ENCODE peak calls at places on chromosome 13, in four cellular contexts. T, J, I and K are unnamed samples.

GRCh38 chr13:112376050-112376681 is at the start of gene SPACA7:
- DNase-seq in J (no peak), T (no peak), I (no peak), K (no peak)

GRCh38 chr13:94346261-94347019 is 133.0 kb downstream of the DCT start:
- DNase-seq in J (no peak), T (no peak), I (no peak), K (no peak)

GRCh38 chr13:48275507-48275906 is 28.0 kb upstream of the RB1 start:
- DNase-seq in I (no peak), T (no peak), J (no peak), K (no peak)

GRCh38 chr13:102091231-102091630 is 310.6 kb downstream of the FGF14 start:
- DNase-seq in J (no peak), T (no peak), I (no peak), K (peak)

GRCh38 chr13:38008636-38009035 is 139.1 kb upstream of the TRPC4 start:
- DNase-seq in J (no peak), T (no peak), I (no peak), K (no peak)

GRCh38 chr13:98598043-98598442 is 21.1 kb upstream of the STK24 start:
- DNase-seq in I (peak), T (no peak), J (no peak), K (no peak)

GRCh38 chr13:33125821-33126570 is 109.8 kb downstream of the KL start:
- DNase-seq in I (peak), T (no peak), J (peak), K (no peak)

GRCh38 chr13:69948016-69948415 is 159.6 kb upstream of the ATXN8OS start:
- DNase-seq in T (no peak), I (no peak), J (no peak), K (no peak)

GRCh38 chr13:110403315-110403714 is 96.2 kb downstream of the COL4A2 start:
- DNase-seq in T (no peak), J (no peak), I (no peak), K (no peak)

GRCh38 chr13:35630551-35631275 is 154.2 kb upstream of the MAB21L1 start:
- DNase-seq in I (peak), T (peak), J (peak), K (peak)

GRCh38 chr13:29801102-29801501 is 49.3 kb downstream of the UBL3 start:
- DNase-seq in T (no peak), I (no peak), J (no peak), K (no peak)

GRCh38 chr13:112158961-112159360 is 92.0 kb downstream of the SOX1 start:
- DNase-seq in T (no peak), I (no peak), J (no peak), K (no peak)

GRCh38 chr13:20195846-20196245 is 3.1 kb upstream of the GJB2 start:
- DNase-seq in J (no peak), T (no peak), I (no peak), K (no peak)

GRCh38 chr13:18212873-18213272 is 968.8 kb downstream of the TUBA3C start:
- DNase-seq in T (no peak), I (peak), J (no peak), K (no peak)

GRCh38 chr13:106533940-106534843 is 1.3 kb downstream of the EFNB2 start:
- DNase-seq in J (no peak), I (no peak), T (no peak), K (peak)

GRCh38 chr13:44921931-44922758 is 67.1 kb downstream of the NUFIP1 start:
- DNase-seq in J (peak), I (peak), T (no peak), K (no peak)

GRCh38 chr13:53121131-53121773 is 92.6 kb downstream of the OLFM4 start:
- DNase-seq in T (no peak), J (no peak), I (no peak), K (no peak)

GRCh38 chr13:21674271-21675009 is 3.6 kb downstream of the FGF9 start:
- DNase-seq in I (no peak), T (peak), J (no peak), K (peak)

GRCh38 chr13:65830411-65831172 is 1399.5 kb downstream of the PCDH9 start:
- DNase-seq in T (no peak), J (no peak), I (no peak), K (no peak)

GRCh38 chr13:37701972-37702371 is 103.4 kb upstream of the POSTN start:
- DNase-seq in J (peak), I (no peak), T (no peak), K (no peak)

GRCh38 chr13:102651892-102652291 is 43.0 kb downstream of the METTL21C start:
- DNase-seq in T (no peak), I (no peak), J (no peak), K (no peak)

GRCh38 chr13:81406022-81406421 is 1065.1 kb upstream of the SPRY2 start:
- DNase-seq in I (no peak), J (no peak), T (no peak), K (no peak)

GRCh38 chr13:96771501-96772367 is 222.5 kb downstream of the OXGR1 start:
- DNase-seq in I (no peak), J (no peak), T (no peak), K (no peak)

GRCh38 chr13:88622362-88622973 is 951.3 kb downstream of the SLITRK5 start:
- DNase-seq in J (no peak), T (no peak), I (no peak), K (no peak)

GRCh38 chr13:112709825-112710783 is 20.3 kb downstream of the ATP11A start:
- DNase-seq in T (no peak), I (no peak), J (no peak), K (peak)

GRCh38 chr13:40490086-40490723 is 176.2 kb downstream of the FOXO1 start:
- DNase-seq in T (no peak), J (no peak), I (no peak), K (no peak)

GRCh38 chr13:88257706-88258105 is 586.5 kb downstream of the SLITRK5 start:
- DNase-seq in T (no peak), J (no peak), I (no peak), K (no peak)

GRCh38 chr13:72864142-72865035 is 82.5 kb downstream of the PIBF1 start:
- DNase-seq in I (no peak), J (no peak), T (no peak), K (no peak)

GRCh38 chr13:24306632-24307031 is 2.7 kb upstream of the C1QTNF9 start:
- DNase-seq in J (no peak), I (peak), T (no peak), K (no peak)

GRCh38 chr13:46173656-46174055 is 8.3 kb downstream of the LCP1 start:
- DNase-seq in I (no peak), J (no peak), T (no peak), K (no peak)

GRCh38 chr13:111609631-111610030 is 289.2 kb downstream of the TEX29 start:
- DNase-seq in J (no peak), T (no peak), I (no peak), K (no peak)

GRCh38 chr13:20418953-20419352 is 106.7 kb downstream of the CRYL1 start:
- DNase-seq in J (no peak), T (no peak), I (no peak), K (no peak)

GRCh38 chr13:79807554-79807953 is 326.6 kb downstream of the NDFIP2 start:
- DNase-seq in T (no peak), J (no peak), I (no peak), K (no peak)

GRCh38 chr13:44894001-44894770 is 95.1 kb downstream of the NUFIP1 start:
- DNase-seq in T (no peak), J (no peak), I (no peak), K (no peak)

GRCh38 chr13:103883152-103883551 is 816.9 kb upstream of the SLC10A2 start:
- DNase-seq in T (no peak), I (peak), J (peak), K (peak)
- TF ChIP-seq HMGXB4 in T (no peak), I (no peak), J (no peak), K (no peak)

GRCh38 chr13:51317262-51317661 is 22.2 kb upstream of the SERPINE3 start:
- DNase-seq in T (no peak), J (no peak), I (no peak), K (no peak)
- TF ChIP-seq HMGXB4 in T (no peak), J (no peak), I (no peak), K (no peak)

DNA sequence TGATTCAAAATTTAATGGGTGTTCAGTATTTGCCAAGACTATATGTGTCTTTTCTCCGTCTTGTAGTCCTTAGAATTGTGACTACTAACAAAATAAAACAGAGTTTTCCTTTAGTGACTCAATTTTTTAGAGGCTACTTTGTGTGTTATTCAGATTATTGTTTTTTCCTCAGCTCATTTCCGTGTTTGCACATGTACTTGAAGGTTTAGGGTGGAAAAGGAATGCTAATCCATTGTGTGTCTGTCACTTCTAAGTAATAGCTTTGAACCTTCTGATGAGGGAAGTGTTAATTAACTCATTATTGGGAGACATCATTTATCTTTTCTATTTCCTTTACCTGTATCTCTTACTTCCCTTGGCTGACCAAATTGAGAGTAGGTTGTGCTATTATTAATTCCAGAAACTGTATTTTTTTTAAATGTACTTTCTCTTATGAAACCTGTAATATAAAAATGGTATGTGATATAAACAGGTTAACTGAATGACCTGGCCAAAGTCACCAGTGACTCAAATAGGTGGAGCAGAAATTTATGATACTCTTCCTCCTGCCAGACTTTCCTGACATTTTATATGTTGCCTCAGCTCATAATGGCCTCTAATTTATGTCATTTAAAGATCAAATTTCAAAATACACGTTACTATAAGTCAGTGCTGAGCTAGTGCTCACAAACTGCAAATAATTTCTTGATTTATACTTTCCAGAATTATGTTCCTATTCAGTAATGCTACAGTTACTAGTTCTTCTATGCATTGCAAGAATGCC is 88.8 kb downstream of the LMO7 start:
- DNase-seq in T (no peak), J (no peak), I (no peak), K (no peak)
- TF ChIP-seq HMGXB4 in T (no peak), J (no peak), I (no peak), K (no peak)

DNA sequence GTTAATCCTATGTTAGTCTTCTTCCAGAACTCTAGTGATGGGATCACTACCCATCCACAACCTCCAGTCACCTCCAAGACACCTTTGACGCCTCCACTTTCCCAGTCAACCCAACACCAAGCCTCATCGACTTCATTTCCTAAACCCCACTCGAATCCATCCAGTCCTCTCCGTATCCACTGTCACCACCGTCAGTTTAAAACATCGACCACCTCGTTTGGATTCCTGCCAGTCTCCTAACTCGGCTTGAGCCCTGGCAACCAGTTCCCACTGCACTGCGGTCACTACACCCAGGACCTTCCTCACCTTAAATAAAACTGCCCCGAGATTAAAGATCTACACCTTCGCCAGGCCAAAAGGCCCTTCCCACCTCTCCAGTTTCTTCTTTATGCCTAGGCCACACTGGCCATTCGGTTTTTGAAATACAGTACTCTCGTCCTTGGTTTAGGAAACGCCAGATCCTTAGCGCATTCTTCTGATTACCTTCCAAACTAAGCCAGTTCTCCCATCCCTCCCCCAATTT is 1.2 kb downstream of the MTIF3 start:
- DNase-seq in J (no peak), I (no peak), T (no peak), K (no peak)
- TF ChIP-seq HMGXB4 in J (no peak), I (no peak), T (no peak), K (no peak)

GRCh38 chr13:27794921-27795717 is 2.8 kb downstream of the GSX1 start:
- DNase-seq in J (no peak), I (no peak), T (no peak), K (peak)

GRCh38 chr13:27795718-27796019 is 3.4 kb downstream of the GSX1 start:
- DNase-seq in T (no peak), J (no peak), I (no peak), K (no peak)

GRCh38 chr13:27794075-27794691 is 1.9 kb downstream of the GSX1 start:
- DNase-seq in I (no peak), J (no peak), T (no peak), K (peak)

GRCh38 chr13:27796544-27797227 is 4.4 kb downstream of the GSX1 start:
- DNase-seq in T (no peak), I (no peak), J (no peak), K (no peak)

DNA sequence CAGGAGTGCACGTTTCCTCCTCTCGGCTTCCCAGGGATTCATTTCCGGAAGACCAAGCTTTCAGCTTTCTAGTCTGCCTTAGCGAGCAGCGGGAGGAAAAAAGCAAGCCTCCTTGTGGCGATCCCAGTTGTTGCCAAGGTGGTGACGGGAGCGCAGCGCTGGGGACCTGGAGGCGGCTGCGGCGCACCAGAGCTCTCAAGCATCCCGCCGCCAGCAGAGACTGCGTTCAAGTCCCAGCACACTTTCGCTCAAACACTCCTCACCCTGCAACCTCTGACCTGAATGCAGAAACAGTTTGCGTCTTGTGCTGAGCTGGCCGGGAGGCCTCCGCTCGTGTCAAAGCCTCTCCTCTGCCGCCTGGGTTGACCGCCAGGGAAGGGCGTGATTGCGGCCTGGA is 4.9 kb downstream of the GSX1 start:
- DNase-seq in T (no peak), J (peak), I (no peak), K (peak)
- TF ChIP-seq HMGXB4 in T (no peak), J (no peak), I (no peak), K (no peak)

DNA sequence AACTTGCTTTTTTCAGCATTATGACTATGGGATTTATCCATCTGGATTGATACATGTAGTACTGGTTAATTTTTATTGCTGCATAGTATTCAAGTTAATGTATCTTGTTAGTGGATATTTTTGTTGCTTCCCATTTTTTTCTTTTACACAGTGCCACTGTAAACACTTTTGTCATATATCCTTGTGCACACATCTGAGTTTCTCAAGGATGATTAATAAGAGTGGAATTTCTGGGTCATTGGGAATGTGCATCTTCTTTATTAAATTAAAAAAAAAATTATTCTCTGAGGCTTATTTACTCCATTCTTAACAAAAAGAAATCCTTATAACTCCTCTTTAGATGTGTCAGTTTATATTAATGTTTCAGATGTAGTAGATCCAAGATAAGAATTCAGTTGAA is 27.3 kb downstream of the B3GLCT start:
- DNase-seq in T (no peak), J (no peak), I (no peak), K (no peak)
- TF ChIP-seq HMGXB4 in T (no peak), J (no peak), I (no peak), K (no peak)

DNA sequence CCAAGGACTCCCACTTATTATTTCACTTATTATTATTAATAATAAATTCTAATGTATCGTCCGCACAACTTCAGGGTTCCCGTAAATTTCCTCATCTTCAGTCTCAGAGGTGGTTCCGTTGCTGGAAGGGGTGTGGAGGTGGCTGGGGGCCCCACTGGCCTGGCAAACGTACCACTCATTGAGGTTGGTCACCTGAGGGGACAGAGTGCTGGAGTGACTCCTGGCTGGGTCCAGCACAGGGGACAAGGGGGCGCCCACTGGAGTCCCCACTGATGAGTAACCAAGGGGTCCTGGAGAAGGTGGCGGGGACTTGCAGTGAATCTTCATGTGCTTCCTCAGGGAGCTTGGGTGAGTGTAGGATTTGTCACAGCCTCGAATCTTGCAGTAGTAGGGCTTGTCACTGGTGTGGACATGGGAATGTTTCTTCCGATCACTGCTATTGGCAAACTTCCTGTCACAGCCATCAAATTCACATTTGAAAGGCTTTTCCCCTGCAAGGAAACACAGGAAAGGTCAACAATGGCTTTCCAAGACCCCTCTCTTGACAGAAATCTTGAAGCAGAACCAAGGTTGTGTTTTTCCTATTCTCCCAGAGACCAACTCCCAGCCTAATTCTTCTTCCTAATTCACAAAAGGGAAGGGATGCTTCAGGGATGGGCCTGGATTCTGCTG is 6.1 kb downstream of the ZIC5 start:
- DNase-seq in T (no peak), I (no peak), J (no peak), K (no peak)
- TF ChIP-seq HMGXB4 in T (no peak), I (no peak), J (no peak), K (no peak)